ENCODE peak calls at places on chromosomes 3 and 15, in nine cellular contexts. X is thoracic aorta, B is epithelial cell of esophagus, F is bronchial epithelial cell, K is psoas muscle, S is AG04450, E is tibial artery, T is HCT116, O is K562. J is an unnamed sample.

GRCh38 chr3:183306798-183307671 is 54.0 kb downstream of the B3GNT5 start:
- DNase-seq in X (peak), B (peak), F (peak), K (peak), S (no peak), E (peak), T (no peak), O (peak), J (no peak)

GRCh38 chr15:76460871-76461270 is 124.3 kb downstream of the ISL2 start:
- DNase-seq in X (no peak), B (no peak), F (no peak), K (no peak), S (peak), E (no peak), T (no peak), O (no peak), J (peak)

GRCh38 chr15:31350771-31351170 is 24.1 kb downstream of the KLF13 start:
- DNase-seq in X (no peak), B (no peak), F (no peak), K (no peak), S (no peak), E (no peak), T (no peak), O (no peak), J (no peak)

GRCh38 chr3:128591728-128592426 is 58.7 kb downstream of the RPN1 start:
- DNase-seq in X (no peak), B (no peak), F (no peak), K (no peak), S (no peak), E (no peak), T (no peak), O (no peak), J (no peak)

GRCh38 chr3:46667657-46668056 is 25.8 kb downstream of the ALS2CL start:
- DNase-seq in X (no peak), B (no peak), F (no peak), K (peak), S (no peak), E (peak), T (no peak), O (no peak), J (no peak)

GRCh38 chr15:101532865-101533264 is 43.4 kb upstream of the PCSK6 start:
- DNase-seq in X (no peak), B (no peak), F (no peak), K (no peak), S (no peak), E (no peak), T (no peak), O (no peak), J (no peak)

GRCh38 chr3:191220908-191221307 is 21.9 kb downstream of the OSTN start:
- DNase-seq in X (no peak), B (peak), F (peak), K (no peak), S (no peak), E (no peak), T (peak), O (peak), J (no peak)

GRCh38 chr3:73559730-73560129 is 65.0 kb downstream of the PDZRN3 start:
- DNase-seq in X (no peak), B (no peak), F (no peak), K (no peak), S (no peak), E (no peak), T (no peak), O (no peak), J (no peak)

GRCh38 chr3:106348142-106348690 is 479.4 kb upstream of the CBLB start:
- DNase-seq in X (no peak), B (no peak), F (no peak), K (no peak), S (no peak), E (no peak), T (no peak), O (no peak), J (no peak)

GRCh38 chr3:175192536-175192935 is 333.4 kb downstream of the NAALADL2 start:
- DNase-seq in X (no peak), B (peak), F (peak), K (no peak), S (no peak), E (no peak), T (peak), O (no peak), J (no peak)

GRCh38 chr15:58545307-58546065 is 113.7 kb downstream of the LIPC start:
- DNase-seq in X (no peak), B (no peak), F (no peak), K (no peak), S (no peak), E (no peak), T (no peak), O (peak), J (no peak)

GRCh38 chr15:62163847-62164499 is 1.1 kb downstream of the C2CD4B start:
- DNase-seq in X (no peak), B (peak), F (no peak), K (no peak), S (no peak), E (no peak), T (no peak), O (no peak), J (no peak)

GRCh38 chr15:40279437-40280141 is 3.3 kb downstream of the ANKRD63 start:
- DNase-seq in X (no peak), B (peak), F (peak), K (peak), S (no peak), E (peak), T (no peak), O (peak), J (no peak)

GRCh38 chr3:129015388-129016105 is 14.4 kb downstream of the EFCC1 start:
- DNase-seq in X (no peak), B (no peak), F (no peak), K (no peak), S (no peak), E (no peak), T (no peak), O (peak), J (no peak)

GRCh38 chr3:175337631-175338030 is 478.5 kb downstream of the NAALADL2 start:
- DNase-seq in X (no peak), B (no peak), F (no peak), K (no peak), S (no peak), E (no peak), T (no peak), O (no peak), J (no peak)

GRCh38 chr15:69704685-69705084 is 252.1 kb downstream of the RPLP1 start:
- DNase-seq in X (no peak), B (no peak), F (no peak), K (no peak), S (no peak), E (no peak), T (no peak), O (no peak), J (no peak)
- TF ChIP-seq CTCF in X (no peak), B (no peak), F (no peak), K (no peak), S (no peak), E (no peak), T (no peak), O (no peak), J (no peak)

DNA sequence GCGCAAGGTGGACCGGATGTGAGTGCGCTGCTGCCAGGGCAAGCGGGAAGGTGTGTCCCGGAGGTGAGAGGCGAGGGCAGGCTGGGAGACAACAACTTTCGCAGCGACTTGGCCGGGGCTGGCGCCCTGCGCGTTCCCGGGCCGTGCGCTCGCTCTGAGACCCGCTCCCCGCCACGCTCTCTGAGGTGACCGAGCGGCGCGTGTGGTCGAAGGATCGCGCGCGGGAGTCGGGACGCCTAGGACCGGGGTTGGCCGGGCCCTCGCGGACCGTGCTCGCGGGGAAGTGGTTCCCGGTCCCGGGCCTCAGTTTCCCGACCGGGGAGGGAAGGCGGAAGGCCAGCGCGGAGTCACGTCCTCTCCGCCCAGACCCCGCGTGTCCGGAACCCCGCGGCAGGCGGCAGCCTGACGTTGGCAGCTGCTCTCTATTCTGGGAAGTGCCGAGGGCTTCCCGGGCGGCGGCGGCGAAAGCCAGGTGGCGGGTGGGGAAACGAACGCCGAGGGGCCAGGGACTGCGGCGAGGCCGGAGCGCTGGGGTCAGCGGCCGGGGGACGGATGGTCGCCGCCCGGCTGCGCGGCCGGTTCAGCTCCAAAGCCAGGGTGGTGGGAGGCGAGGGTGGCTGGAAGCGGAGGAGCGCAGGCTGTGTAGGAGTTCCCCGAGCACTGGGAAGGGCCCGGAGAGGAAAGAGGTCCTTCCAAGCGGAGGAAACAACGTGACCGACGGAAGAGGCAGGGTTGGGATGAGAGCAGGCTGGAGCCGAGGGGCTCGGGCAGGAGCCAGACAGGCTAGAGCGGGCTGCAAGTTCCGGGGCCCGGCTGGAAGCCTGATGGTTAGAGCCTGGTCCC is 1.0 kb upstream of the IGF2BP2 start:
- DNase-seq in X (no peak), B (peak), F (peak), K (peak), S (no peak), E (no peak), T (no peak), O (peak), J (no peak)
- H3K4me3 ChIP-seq in X (peak), B (peak), F (peak), K (peak), S (peak), E (peak), T (peak), O (peak), J (peak)

GRCh38 chr15:56918907-56919707 is 663 bp downstream of the TCF12 start:
- DNase-seq in X (no peak), B (peak), F (peak), K (peak), S (no peak), E (peak), T (no peak), O (peak), J (no peak)

GRCh38 chr15:56919708-56920637 is 1.5 kb downstream of the TCF12 start:
- DNase-seq in X (no peak), B (peak), F (peak), K (peak), S (no peak), E (peak), T (no peak), O (peak), J (no peak)

GRCh38 chr15:56917652-56918045 is 795 bp upstream of the TCF12 start:
- DNase-seq in X (no peak), B (no peak), F (no peak), K (peak), S (no peak), E (peak), T (no peak), O (peak), J (no peak)

GRCh38 chr15:56916825-56917477 is 1.5 kb upstream of the TCF12 start:
- DNase-seq in X (no peak), B (no peak), F (peak), K (no peak), S (no peak), E (no peak), T (no peak), O (peak), J (no peak)

DNA sequence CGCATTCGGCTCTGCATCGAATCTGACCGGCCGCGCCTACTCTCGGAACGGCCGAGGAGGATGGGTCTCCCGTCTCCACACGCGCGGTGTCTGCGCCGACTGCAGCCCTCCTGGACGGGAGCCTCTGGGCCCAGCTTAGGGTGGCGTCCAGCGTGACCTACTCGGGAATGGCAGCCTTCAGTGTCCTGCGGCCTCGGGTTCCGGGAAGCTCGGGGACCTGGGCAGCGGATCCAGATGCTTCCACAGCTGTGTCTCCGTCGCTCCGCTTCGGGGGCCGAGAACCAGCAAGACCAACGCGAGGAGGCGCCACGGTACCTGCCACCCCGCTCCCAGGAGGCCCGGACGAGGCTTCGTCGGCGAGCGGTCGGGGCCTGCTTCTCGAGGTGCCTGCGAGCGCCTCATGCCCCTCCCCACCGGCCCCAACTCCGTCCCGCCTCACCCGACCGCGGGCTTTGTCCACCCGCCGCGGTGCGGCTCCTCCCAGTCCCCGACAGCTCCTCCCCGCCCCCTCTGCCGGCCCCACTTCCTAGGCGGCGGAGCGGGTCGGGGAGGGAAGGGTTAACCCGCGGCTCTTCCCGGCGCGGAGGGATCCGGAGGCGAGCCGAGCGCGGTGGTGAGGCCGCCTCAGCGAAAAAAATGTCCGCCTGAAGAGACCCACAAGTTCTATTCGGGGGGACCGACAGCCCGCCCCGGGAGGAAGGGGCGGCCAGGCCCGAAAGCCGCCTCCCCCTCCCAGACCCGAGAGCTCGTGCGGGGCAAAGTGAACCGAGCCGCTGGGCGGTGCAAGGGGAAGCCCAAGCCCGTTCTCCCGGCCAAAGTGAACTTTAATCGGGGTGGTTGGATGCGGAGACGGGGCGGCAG is at the start of gene TCF12:
- DNase-seq in X (peak), B (peak), F (peak), K (peak), S (peak), E (peak), T (peak), O (peak), J (peak)
- TF ChIP-seq CTCF in X (peak), B (peak), F (peak), K (peak), S (peak), E (peak), T (peak), O (peak), J (peak)

DNA sequence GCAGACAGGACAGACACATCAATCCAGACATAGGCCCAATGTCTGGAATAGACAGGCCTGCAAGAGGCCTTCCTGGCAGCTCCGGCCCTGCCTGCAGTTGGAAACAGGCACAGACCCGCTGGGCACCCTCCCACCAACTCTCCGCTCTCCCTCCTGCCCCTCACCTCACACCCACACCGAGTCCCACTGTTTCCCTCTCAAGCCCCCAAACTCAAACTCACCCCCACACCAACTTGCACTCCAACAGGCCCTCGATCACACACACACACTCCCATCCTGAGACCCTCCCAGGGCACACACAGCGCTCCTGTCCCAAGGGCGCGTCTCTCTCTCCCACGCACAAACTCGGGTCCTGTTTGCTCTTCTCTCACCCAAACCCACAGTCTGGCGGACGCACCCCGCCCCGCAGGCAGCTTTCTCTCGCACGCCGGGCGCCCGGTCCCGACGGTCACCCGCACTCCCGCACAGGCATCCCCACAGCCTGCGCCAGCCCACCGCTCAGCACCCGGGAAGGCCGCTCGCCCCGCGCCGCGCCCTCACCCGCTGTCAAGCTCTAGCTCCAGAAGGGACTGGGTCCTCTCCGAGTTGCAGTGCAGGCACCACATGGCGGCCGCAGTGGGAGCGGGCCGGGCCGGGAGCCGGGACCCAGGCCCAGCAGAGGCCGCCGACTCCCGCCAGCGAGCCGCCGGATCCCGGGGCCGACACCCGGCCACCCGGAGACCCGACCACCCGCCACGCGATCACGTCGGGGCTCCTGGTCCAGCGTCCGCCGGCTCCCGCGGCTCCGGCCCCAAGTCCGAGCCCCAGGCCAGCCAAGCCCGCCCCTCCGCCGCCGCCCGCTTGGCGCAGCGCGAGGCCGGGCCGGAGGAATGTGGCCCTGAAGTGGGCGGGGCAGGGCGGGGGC is 106.1 kb downstream of the IQSEC1 start:
- DNase-seq in X (no peak), B (peak), F (peak), K (peak), S (no peak), E (peak), T (no peak), O (peak), J (no peak)
- H3K4me3 ChIP-seq in X (peak), B (peak), F (peak), K (peak), S (peak), E (peak), T (peak), O (peak), J (peak)

GRCh38 chr15:74504418-74504817 is 36.6 kb upstream of the ARID3B start:
- DNase-seq in X (no peak), B (no peak), F (no peak), K (no peak), S (no peak), E (no peak), T (no peak), O (no peak), J (no peak)

GRCh38 chr15:74499366-74499765 is 38.4 kb upstream of the UBL7 start:
- DNase-seq in X (no peak), B (no peak), F (no peak), K (no peak), S (no peak), E (no peak), T (no peak), O (no peak), J (no peak)

GRCh38 chr15:74505837-74506514 is 35.0 kb upstream of the ARID3B start:
- DNase-seq in X (no peak), B (peak), F (peak), K (no peak), S (no peak), E (peak), T (no peak), O (no peak), J (no peak)

GRCh38 chr15:74500401-74500800 is 39.4 kb upstream of the UBL7 start:
- DNase-seq in X (no peak), B (no peak), F (no peak), K (no peak), S (no peak), E (no peak), T (no peak), O (no peak), J (no peak)

DNA sequence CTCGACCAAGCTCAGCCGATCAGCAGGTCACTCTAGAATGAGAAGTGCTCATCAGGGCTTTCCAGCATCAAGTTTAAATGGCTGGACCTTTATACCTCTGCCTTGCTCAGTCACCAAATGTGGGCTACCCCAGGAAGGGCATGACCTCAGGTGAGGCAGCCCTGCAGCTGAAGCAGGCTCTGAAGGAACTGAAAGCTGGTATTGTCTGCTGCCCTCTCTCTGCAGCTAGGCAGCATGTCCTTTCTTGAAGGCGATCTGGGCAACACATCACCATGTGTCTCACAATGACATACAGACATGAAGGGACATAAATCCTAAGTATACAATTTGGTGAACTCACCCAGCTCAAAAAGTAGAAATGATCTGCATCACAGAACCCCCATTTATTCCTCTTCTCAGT is 38.7 kb upstream of the ARID3B start:
- DNase-seq in X (no peak), B (no peak), F (no peak), K (no peak), S (no peak), E (peak), T (no peak), O (no peak), J (no peak)
- TF ChIP-seq CTCF in X (no peak), B (peak), F (no peak), K (no peak), S (no peak), E (no peak), T (peak), O (no peak), J (no peak)

DNA sequence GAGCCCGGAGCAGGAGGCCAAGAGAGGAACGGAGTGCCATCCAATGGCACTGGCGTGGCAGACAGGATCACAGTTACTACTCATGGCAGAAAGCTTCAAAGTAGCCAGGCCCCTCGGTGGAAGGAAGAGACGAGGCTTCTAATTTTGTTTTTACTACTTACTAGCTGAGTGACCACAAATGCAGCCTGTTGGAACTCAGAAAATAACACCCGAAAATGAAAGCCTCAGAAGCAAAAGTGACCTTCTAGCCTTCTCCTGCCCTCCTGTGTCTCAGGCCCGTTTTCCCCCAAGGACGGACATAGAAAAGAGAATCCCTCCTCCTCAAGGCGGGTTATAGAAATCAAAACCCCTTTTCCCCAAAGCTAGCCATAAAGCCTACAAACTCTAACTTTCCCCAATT is 9.9 kb upstream of the STRA6 start:
- DNase-seq in X (no peak), B (no peak), F (no peak), K (no peak), S (no peak), E (no peak), T (no peak), O (no peak), J (no peak)
- H3K4me3 ChIP-seq in X (no peak), B (no peak), F (no peak), K (no peak), S (no peak), E (no peak), T (no peak), O (no peak), J (no peak)

J was measured in AG04449.